ENCODE peak calls at places on chromosome 21, in eight cellular contexts. D is HFF-Myc, V is AG09309, J is breast epithelium, Y is fibroblast of pulmonary artery, L is AG10803, Q is foreskin fibroblast, S is nephron progenitor cell. T is an unnamed sample.

GRCh38 chr21:43325036-43325435 is 101.9 kb downstream of the SIK1 start:
- DNase-seq in D (no peak), V (no peak), J (no peak), Y (no peak), L (no peak), Q (no peak), S (no peak), T (no peak)

GRCh38 chr21:21682172-21682571 is 684.0 kb downstream of the NCAM2 start:
- DNase-seq in D (peak), V (no peak), J (no peak), Y (peak), L (peak), Q (peak), S (no peak), T (no peak)

GRCh38 chr21:39082656-39083376 is 100.4 kb downstream of the PSMG1 start:
- DNase-seq in D (no peak), V (no peak), J (no peak), Y (no peak), L (no peak), Q (no peak), S (no peak), T (no peak)

GRCh38 chr21:36572091-36572490 is 92.2 kb upstream of the CLDN14 start:
- DNase-seq in D (no peak), V (no peak), J (no peak), Y (no peak), L (no peak), Q (no peak), S (no peak), T (no peak)

GRCh38 chr21:36260030-36260787 is 59.8 kb upstream of the MORC3 start:
- DNase-seq in D (peak), V (peak), J (no peak), Y (peak), L (peak), Q (peak), S (no peak), T (no peak)

GRCh38 chr21:33587792-33588484 is 546 bp downstream of the DONSON start:
- DNase-seq in D (no peak), V (no peak), J (no peak), Y (peak), L (peak), Q (no peak), S (peak), T (no peak)

GRCh38 chr21:45622416-45623097 is 21.0 kb upstream of the PCBP3 start:
- DNase-seq in D (no peak), V (no peak), J (peak), Y (no peak), L (no peak), Q (no peak), S (no peak), T (no peak)

GRCh38 chr21:21968810-21969588 is 970.8 kb downstream of the NCAM2 start:
- DNase-seq in D (no peak), V (no peak), J (no peak), Y (no peak), L (no peak), Q (no peak), S (no peak), T (no peak)

GRCh38 chr21:33936221-33937038 is 20.8 kb upstream of the ATP5PO start:
- DNase-seq in D (no peak), V (no peak), J (no peak), Y (no peak), L (peak), Q (no peak), S (no peak), T (no peak)

GRCh38 chr21:44820851-44821250 is 3.0 kb upstream of the SUMO3 start:
- DNase-seq in D (no peak), V (no peak), J (no peak), Y (peak), L (peak), Q (peak), S (no peak), T (no peak)

GRCh38 chr21:40176732-40177131 is 309.5 kb downstream of the PCP4 start:
- DNase-seq in D (no peak), V (no peak), J (no peak), Y (no peak), L (no peak), Q (no peak), S (no peak), T (no peak)

GRCh38 chr21:43816611-43817071 is 27.3 kb downstream of the RRP1 start:
- DNase-seq in D (no peak), V (no peak), J (no peak), Y (no peak), L (no peak), Q (no peak), S (no peak), T (no peak)

GRCh38 chr21:39313042-39313456 is 383 bp downstream of the BRWD1 start:
- DNase-seq in D (no peak), V (no peak), J (no peak), Y (no peak), L (no peak), Q (no peak), S (peak), T (no peak)

GRCh38 chr21:45559216-45560105 is 17.2 kb upstream of the SLC19A1 start:
- DNase-seq in D (no peak), V (no peak), J (peak), Y (no peak), L (no peak), Q (no peak), S (no peak), T (no peak)

GRCh38 chr21:44911384-44912157 is 9.1 kb downstream of the ITGB2 start:
- DNase-seq in D (no peak), V (no peak), J (peak), Y (no peak), L (no peak), Q (no peak), S (no peak), T (no peak)

GRCh38 chr21:42820513-42821465 is 58.5 kb downstream of the WDR4 start:
- DNase-seq in D (no peak), V (no peak), J (no peak), Y (no peak), L (no peak), Q (no peak), S (no peak), T (no peak)

GRCh38 chr21:36245115-36245514 is 74.9 kb upstream of the MORC3 start:
- DNase-seq in D (no peak), V (no peak), J (no peak), Y (no peak), L (no peak), Q (no peak), S (no peak), T (no peak)

GRCh38 chr21:43936186-43936967 is 71.4 kb downstream of the AGPAT3 start:
- DNase-seq in D (no peak), V (no peak), J (no peak), Y (no peak), L (peak), Q (no peak), S (no peak), T (no peak)

GRCh38 chr21:45097827-45098387 is 23.5 kb downstream of the ADARB1 start:
- DNase-seq in D (no peak), V (no peak), J (no peak), Y (no peak), L (no peak), Q (no peak), S (no peak), T (no peak)

GRCh38 chr21:35075546-35075945 is 26.4 kb upstream of the RUNX1 start:
- DNase-seq in D (no peak), V (no peak), J (no peak), Y (peak), L (peak), Q (peak), S (no peak), T (no peak)
- TF ChIP-seq CTCF in D (no peak), V (no peak), J (no peak), Y (no peak), L (no peak), Q (no peak), S (no peak), T (no peak)

DNA sequence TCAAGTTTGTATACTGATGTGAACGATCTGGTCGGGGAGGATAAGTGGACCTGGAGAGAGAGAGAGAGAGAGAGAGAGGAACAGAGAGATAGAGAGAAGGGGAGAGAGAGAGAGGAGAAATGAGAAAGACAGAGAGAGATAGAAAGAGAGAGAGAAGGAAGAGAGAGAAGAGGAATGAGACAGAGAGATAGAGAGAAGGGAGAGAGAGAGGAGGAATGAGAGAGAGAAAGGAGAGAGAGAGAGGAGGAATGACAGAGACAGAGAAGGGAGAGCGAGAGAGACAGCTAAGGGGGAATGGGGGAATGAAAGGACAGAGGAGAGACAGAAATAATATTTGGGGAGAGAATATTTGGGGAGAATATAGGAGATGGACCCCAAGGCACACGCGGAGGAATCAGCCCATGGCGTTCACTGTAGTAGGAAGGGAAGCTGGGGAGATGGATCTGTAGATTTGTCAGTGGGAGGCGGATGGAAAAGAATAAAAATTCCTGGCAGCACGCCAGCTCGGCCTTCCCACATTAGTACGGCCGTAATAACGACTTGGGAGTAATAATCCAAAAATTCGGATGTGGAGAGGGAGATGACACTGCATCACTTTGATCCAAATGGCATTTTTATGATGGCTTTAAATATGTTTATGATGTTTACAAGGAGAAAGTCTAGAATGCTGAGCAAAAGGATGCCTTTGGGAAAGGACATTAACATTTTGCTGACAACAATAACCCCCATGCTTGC is 159.7 kb upstream of the KCNJ6 start:
- DNase-seq in D (no peak), V (no peak), J (no peak), Y (peak), L (no peak), Q (no peak), S (no peak), T (no peak)
- TF ChIP-seq CTCF in D (no peak), V (no peak), J (no peak), Y (no peak), L (no peak), Q (no peak), S (no peak), T (no peak)

DNA sequence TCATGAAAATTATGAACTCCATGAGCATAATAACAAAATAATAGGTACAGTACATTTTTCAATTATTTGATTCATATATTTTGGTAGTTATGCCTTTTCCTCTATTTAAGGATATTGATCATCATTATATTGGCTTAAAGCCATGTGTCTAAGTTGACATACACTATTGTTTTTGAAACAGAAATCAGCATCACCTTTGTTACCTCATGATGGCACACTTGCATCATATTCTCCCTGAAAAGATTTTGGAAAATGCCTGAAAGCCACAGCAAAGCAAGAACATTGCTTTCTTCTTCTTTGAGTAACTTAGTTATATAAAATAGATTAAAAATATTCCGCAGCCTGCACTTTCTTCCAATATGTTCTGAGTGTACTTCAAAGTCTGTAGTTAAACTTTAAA is 33.3 kb downstream of the TMPRSS15 start:
- DNase-seq in D (no peak), V (no peak), J (no peak), Y (no peak), L (no peak), Q (no peak), S (no peak), T (no peak)
- TF ChIP-seq CTCF in D (no peak), V (no peak), J (no peak), Y (no peak), L (no peak), Q (no peak), S (no peak), T (no peak)

DNA sequence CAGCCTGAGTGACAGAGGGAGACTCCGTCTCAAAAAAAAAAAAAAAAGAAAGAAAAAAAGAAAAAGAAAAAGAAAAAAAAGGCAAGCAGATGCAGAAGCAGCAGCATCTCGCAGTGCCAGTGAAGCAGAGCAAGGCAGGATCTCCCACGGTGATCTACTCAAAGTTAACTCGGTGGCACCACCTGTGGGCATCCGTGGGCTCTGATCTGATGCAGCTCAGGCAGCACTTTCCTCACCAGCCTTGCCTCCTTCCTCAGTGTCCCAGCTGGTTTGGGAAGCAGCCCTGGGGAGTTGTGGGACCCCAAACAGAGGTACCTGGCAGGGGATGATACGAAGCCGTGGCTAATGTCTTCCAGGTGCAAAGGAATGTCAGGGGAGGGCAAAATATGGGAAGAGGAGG is 104.3 kb upstream of the KRTAP19-8 start:
- DNase-seq in D (no peak), V (no peak), J (no peak), Y (no peak), L (no peak), Q (no peak), S (no peak), T (no peak)
- TF ChIP-seq CTCF in D (no peak), V (peak), J (no peak), Y (no peak), L (no peak), Q (no peak), S (no peak), T (no peak)

GRCh38 chr21:15929536-15929935 is 199.8 kb downstream of the USP25 start:
- DNase-seq in D (no peak), V (no peak), J (no peak), Y (no peak), L (no peak), Q (no peak), S (no peak), T (no peak)
- TF ChIP-seq CTCF in D (no peak), V (no peak), J (no peak), Y (no peak), L (no peak), Q (no peak), S (no peak), T (no peak)